ENCODE peak calls at places on chromosome 15, in four cellular contexts. X, O, V and Z are unnamed samples.

GRCh38 chr15:63476229-63476632 is 28.2 kb upstream of the USP3 start:
- DNase-seq in O (peak; percentile 82), X (no peak), V (no peak), Z (no peak)

GRCh38 chr15:83166218-83166617 is 41.4 kb downstream of the HDGFL3 start:
- DNase-seq in X (no peak), V (no peak), O (no peak), Z (no peak)

GRCh38 chr15:27479232-27480140 is 508.5 kb downstream of the GABRG3 start:
- DNase-seq in O (no peak), X (no peak), V (no peak), Z (no peak)

GRCh38 chr15:65249641-65250040 is 37.0 kb downstream of the PARP16 start:
- DNase-seq in O (no peak), V (no peak), X (peak; percentile 50), Z (no peak)

GRCh38 chr15:79193157-79193948 is 89.2 kb upstream of the ANKRD34C start:
- DNase-seq in X (no peak), O (no peak), V (no peak), Z (no peak)

GRCh38 chr15:87877114-87877810 is 379.3 kb downstream of the NTRK3 start:
- DNase-seq in O (peak; percentile 26), X (no peak), V (peak; percentile 12), Z (no peak)

GRCh38 chr15:52164631-52165265 is 26.4 kb downstream of the GNB5 start:
- DNase-seq in V (no peak), X (no peak), O (no peak), Z (no peak)

GRCh38 chr15:26201177-26201858 is 338.2 kb upstream of the ATP10A start:
- DNase-seq in X (no peak), V (no peak), O (no peak), Z (no peak)

GRCh38 chr15:88890495-88890894 is 4.8 kb downstream of the HAPLN3 start:
- DNase-seq in X (no peak), O (no peak), V (no peak), Z (no peak)

GRCh38 chr15:63169796-63170195 is 12.5 kb upstream of the RPS27L start:
- DNase-seq in O (no peak), X (no peak), V (no peak), Z (no peak)

GRCh38 chr15:63553388-63553791 is 43.8 kb upstream of the FBXL22 start:
- DNase-seq in V (peak; percentile 79), O (peak; percentile 93), X (no peak), Z (no peak)

GRCh38 chr15:89119489-89120478 is 31.5 kb downstream of the ABHD2 start:
- DNase-seq in X (no peak), V (peak; percentile 62), O (no peak), Z (no peak)

GRCh38 chr15:83174891-83175290 is 32.7 kb downstream of the HDGFL3 start:
- DNase-seq in X (peak; percentile 17), O (no peak), V (no peak), Z (no peak)

GRCh38 chr15:27665002-27665401 is 434.1 kb downstream of the OCA2 start:
- DNase-seq in O (no peak), V (no peak), X (no peak), Z (no peak)

GRCh38 chr15:88301311-88301710 is 44.8 kb upstream of the NTRK3 start:
- DNase-seq in O (no peak), X (no peak), V (no peak), Z (no peak)

GRCh38 chr15:92391640-92392039 is 2.0 kb upstream of the ST8SIA2 start:
- DNase-seq in O (peak; percentile 51), X (peak; percentile 42), V (no peak), Z (no peak)

GRCh38 chr15:50450678-50451077 is 26.5 kb downstream of the USP8 start:
- DNase-seq in V (no peak), O (no peak), X (peak; percentile 33), Z (no peak)

GRCh38 chr15:93042691-93043378 is 46.2 kb downstream of the RGMA start:
- DNase-seq in O (no peak), X (no peak), V (no peak), Z (peak; percentile 35)

GRCh38 chr15:47607750-47608149 is 109.6 kb upstream of the SEMA6D start:
- DNase-seq in X (no peak), V (no peak), O (peak; percentile 8), Z (no peak)

GRCh38 chr15:97692317-97693015 is 268.0 kb upstream of the ARRDC4 start:
- DNase-seq in X (no peak), O (no peak), V (no peak), Z (no peak)

GRCh38 chr15:37109952-37110630 is 9.7 kb upstream of the MEIS2 start:
- DNase-seq in V (no peak), X (no peak), O (no peak), Z (peak; percentile 88)

GRCh38 chr15:73988075-73988969 is 3.8 kb downstream of the STOML1 start:
- DNase-seq in V (peak; percentile 44), X (peak; percentile 75), O (no peak), Z (peak; percentile 82)

GRCh38 chr15:72472907-72473669 is 1.0 kb upstream of the ARIH1 start:
- DNase-seq in X (peak; percentile 4), V (no peak), O (no peak), Z (no peak)

GRCh38 chr15:78455749-78456148 is 17.7 kb downstream of the IREB2 start:
- DNase-seq in O (no peak), V (no peak), X (no peak), Z (no peak)

GRCh38 chr15:74613953-74614743 is 1.5 kb upstream of the CLK3 start:
- DNase-seq in O (no peak), V (no peak), X (no peak), Z (peak; percentile 35)

GRCh38 chr15:77830041-77830440 is 197.3 kb upstream of the LINGO1 start:
- DNase-seq in O (peak; percentile 78), V (no peak), X (no peak), Z (peak; percentile 21)

GRCh38 chr15:57857871-57858270 is 151.4 kb downstream of the POLR2M start:
- DNase-seq in X (no peak), V (no peak), O (no peak), Z (no peak)

GRCh38 chr15:80778621-80778963 is 578 bp upstream of the CEMIP start:
- DNase-seq in X (no peak), O (no peak), V (no peak), Z (no peak)

GRCh38 chr15:37995461-37996347 is 61.3 kb downstream of the TMCO5A start:
- DNase-seq in V (peak; percentile 39), X (peak; percentile 73), O (peak; percentile 63), Z (no peak)

GRCh38 chr15:66411190-66411589 is 24.5 kb downstream of the MAP2K1 start:
- DNase-seq in O (no peak), V (no peak), X (no peak), Z (no peak)

GRCh38 chr15:66413555-66413954 is 26.8 kb downstream of the MAP2K1 start:
- DNase-seq in V (no peak), X (no peak), O (no peak), Z (no peak)

GRCh38 chr15:66409565-66410108 is 22.9 kb downstream of the MAP2K1 start:
- DNase-seq in O (no peak), V (no peak), X (no peak), Z (no peak)

GRCh38 chr15:66412213-66412612 is 25.5 kb downstream of the MAP2K1 start:
- DNase-seq in O (no peak), X (no peak), V (no peak), Z (no peak)

GRCh38 chr15:66415321-66415720 is 28.6 kb downstream of the MAP2K1 start:
- DNase-seq in V (no peak), X (no peak), O (no peak), Z (no peak)
- TF ChIP-seq CTCF in V (no peak), X (no peak), O (no peak), Z (no peak)

GRCh38 chr15:68389041-68389930 is 42.7 kb downstream of the ITGA11 start:
- DNase-seq in X (peak; percentile 29), V (no peak), O (no peak), Z (no peak)
- TF ChIP-seq CTCF in X (no peak), V (no peak), O (no peak), Z (no peak)

DNA sequence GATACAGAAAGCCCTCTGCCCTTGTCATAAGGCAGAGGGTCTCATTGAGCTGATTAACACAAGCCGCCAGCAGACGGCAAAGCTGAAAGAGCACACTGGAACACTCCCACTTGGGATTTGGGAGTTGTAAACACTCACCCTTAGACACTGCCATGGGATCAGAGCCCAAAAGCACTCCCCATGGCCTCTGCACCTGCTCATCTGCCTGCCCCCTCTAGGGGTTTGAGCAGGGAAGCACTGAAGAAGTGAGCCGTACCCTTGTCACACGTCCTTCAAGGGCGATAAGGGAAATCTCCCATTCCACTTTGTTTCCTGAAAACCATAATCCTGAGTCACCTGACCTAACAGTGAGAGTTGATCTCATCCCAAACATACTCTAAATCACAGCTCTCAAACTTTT is 14.7 kb downstream of the FSIP1 start:
- DNase-seq in V (no peak), X (no peak), O (no peak), Z (no peak)
- TF ChIP-seq CTCF in V (no peak), X (no peak), O (no peak), Z (no peak)

GRCh38 chr15:99343836-99344551 is 92.7 kb downstream of the LRRC28 start:
- DNase-seq in O (no peak), V (no peak), X (peak; percentile 31), Z (no peak)
- TF ChIP-seq CTCF in O (peak; percentile 18), V (no peak), X (peak; percentile 28), Z (peak; percentile 23)

DNA sequence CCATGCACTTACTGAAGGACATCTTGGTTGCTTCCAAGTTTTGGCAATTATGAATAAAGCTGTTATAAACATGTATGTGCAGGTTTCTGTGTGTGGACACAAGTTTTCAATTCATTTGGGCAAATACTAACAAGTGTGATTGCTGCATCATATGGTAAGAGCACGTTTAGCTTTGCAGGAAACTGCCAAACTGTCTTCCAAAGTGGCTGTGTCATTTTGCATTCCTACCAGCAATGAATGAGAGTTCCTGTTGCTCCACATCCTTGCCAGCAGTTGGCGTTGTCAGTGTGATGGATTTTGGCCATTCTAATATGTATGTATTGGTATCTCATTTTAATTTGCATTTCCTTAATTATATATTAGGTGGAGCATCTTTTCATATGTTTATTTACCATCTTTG is 280.1 kb downstream of the SV2B start:
- DNase-seq in V (no peak), X (no peak), O (no peak), Z (no peak)
- TF ChIP-seq CTCF in V (no peak), X (no peak), O (no peak), Z (no peak)

GRCh38 chr15:34610388-34610787 is 26.9 kb upstream of the GOLGA8B start:
- DNase-seq in X (peak; percentile 33), V (no peak), O (no peak), Z (no peak)
- TF ChIP-seq CTCF in X (peak; percentile 17), V (no peak), O (peak; percentile 24), Z (no peak)

DNA sequence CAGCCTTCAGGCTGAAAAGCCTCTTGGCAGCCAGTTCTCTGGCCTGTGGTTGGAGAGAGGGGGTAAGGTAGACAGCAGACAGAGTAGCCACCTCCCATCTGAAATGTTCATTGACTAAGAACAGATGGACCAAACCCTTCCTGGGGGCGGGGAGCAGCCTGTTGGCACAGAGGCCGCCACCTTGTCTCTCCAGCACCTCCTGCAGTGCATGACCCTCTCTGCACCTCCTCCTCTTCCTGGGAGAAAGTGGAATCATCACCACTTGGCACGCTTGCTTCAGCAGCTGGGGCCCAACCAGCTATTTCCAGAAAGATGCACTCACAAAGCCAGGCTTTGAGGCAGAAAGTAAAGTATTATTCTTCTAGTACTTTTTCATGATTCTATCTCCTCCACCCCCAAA is 313.4 kb upstream of the CHRM5 start:
- DNase-seq in X (no peak), O (no peak), V (no peak), Z (no peak)
- TF ChIP-seq CTCF in X (no peak), O (no peak), V (no peak), Z (no peak)